ENCODE peak calls at places on chromosome 7, in four cellular contexts. S is HepG2, M is A549, Z is endothelial cell of umbilical vein. P is an unnamed sample.
A peak's percentile ranks its signal among the peaks of the same experiment; 100 is the strongest.

GRCh38 chr7:7868245-7868899 is 100.2 kb upstream of the GLCCI1 start:
- DNase-seq in M (no peak), Z (no peak), S (no peak), P (peak; percentile 76)

GRCh38 chr7:101378808-101379207 is 16.1 kb downstream of the COL26A1 start:
- DNase-seq in S (no peak), M (no peak), Z (no peak), P (no peak)

GRCh38 chr7:127039541-127039940 is 213.2 kb downstream of the GRM8 start:
- DNase-seq in Z (no peak), M (no peak), S (no peak), P (no peak)

GRCh38 chr7:66330961-66331360 is 125.8 kb downstream of the TPST1 start:
- DNase-seq in Z (no peak), S (no peak), M (no peak), P (peak; percentile 14)

GRCh38 chr7:1663857-1664651 is 6.0 kb upstream of the ELFN1 start:
- DNase-seq in S (no peak), Z (no peak), M (no peak), P (no peak)

GRCh38 chr7:117008849-117009531 is 55.7 kb downstream of the ST7 start:
- DNase-seq in Z (no peak), M (no peak), S (no peak), P (peak; percentile 84)

GRCh38 chr7:18499407-18500197 is 4.1 kb downstream of the HDAC9 start:
- DNase-seq in Z (no peak), S (no peak), M (no peak), P (no peak)

GRCh38 chr7:117219485-117219884 is 103.4 kb downstream of the WNT2 start:
- DNase-seq in Z (no peak), S (no peak), M (no peak), P (peak; percentile 27)

GRCh38 chr7:104979167-104979841 is 34.7 kb upstream of the KMT2E start:
- DNase-seq in Z (no peak), S (no peak), M (no peak), P (peak; percentile 46)

GRCh38 chr7:99139031-99139430 is 4.9 kb downstream of the SMURF1 start:
- DNase-seq in Z (no peak), M (no peak), S (no peak), P (no peak)

GRCh38 chr7:74174606-74175082 is 488 bp downstream of the EIF4H start:
- DNase-seq in M (peak; percentile 45), S (peak; percentile 30), Z (peak; percentile 69), P (peak; percentile 78)

GRCh38 chr7:139714163-139714901 is 63.5 kb downstream of the HIPK2 start:
- DNase-seq in Z (no peak), S (no peak), M (no peak), P (no peak)

GRCh38 chr7:91235211-91235832 is 28.9 kb upstream of the FZD1 start:
- DNase-seq in M (no peak), S (no peak), Z (no peak), P (no peak)

GRCh38 chr7:41425926-41426325 is 277.0 kb downstream of the INHBA start:
- DNase-seq in S (no peak), M (no peak), Z (peak; percentile 8), P (no peak)

GRCh38 chr7:48084727-48085432 is 4.2 kb upstream of the UPP1 start:
- DNase-seq in Z (peak; percentile 90), S (peak; percentile 73), M (peak; percentile 94), P (peak; percentile 99)

GRCh38 chr7:120114626-120115025 is 158.3 kb upstream of the KCND2 start:
- DNase-seq in M (no peak), S (no peak), Z (no peak), P (no peak)

GRCh38 chr7:138776156-138776833 is 21.5 kb upstream of the TMEM213 start:
- DNase-seq in S (no peak), M (no peak), Z (no peak), P (no peak)

GRCh38 chr7:157397751-157398691 is 61.2 kb downstream of the DNAJB6 start:
- DNase-seq in Z (peak; percentile 52), M (peak; percentile 70), S (peak; percentile 64), P (peak; percentile 86)

GRCh38 chr7:41916450-41916927 is 213.6 kb upstream of the INHBA start:
- DNase-seq in S (no peak), Z (peak; percentile 86), M (peak; percentile 76), P (no peak)

GRCh38 chr7:12754179-12754578 is 66.7 kb downstream of the ARL4A start:
- DNase-seq in S (no peak), M (no peak), Z (no peak), P (no peak)

GRCh38 chr7:155357573-155358041 is 59.9 kb downstream of the INSIG1 start:
- DNase-seq in M (no peak), S (no peak), Z (no peak), P (peak; percentile 98)

GRCh38 chr7:4013793-4014192 is 668.3 kb upstream of the FOXK1 start:
- DNase-seq in M (no peak), Z (no peak), S (no peak), P (no peak)

GRCh38 chr7:130445008-130445407 is 4.2 kb upstream of the CEP41 start:
- DNase-seq in S (peak; percentile 7), Z (no peak), M (peak; percentile 14), P (no peak)
- TF ChIP-seq MYC in S (no peak), Z (no peak), M (no peak), P (no peak)

GRCh38 chr7:55966851-55967250 is 2.5 kb downstream of the NIPSNAP2 start:
- DNase-seq in M (no peak), Z (no peak), S (no peak), P (no peak)
- TF ChIP-seq MYC in M (no peak), Z (no peak), S (no peak), P (no peak)

DNA sequence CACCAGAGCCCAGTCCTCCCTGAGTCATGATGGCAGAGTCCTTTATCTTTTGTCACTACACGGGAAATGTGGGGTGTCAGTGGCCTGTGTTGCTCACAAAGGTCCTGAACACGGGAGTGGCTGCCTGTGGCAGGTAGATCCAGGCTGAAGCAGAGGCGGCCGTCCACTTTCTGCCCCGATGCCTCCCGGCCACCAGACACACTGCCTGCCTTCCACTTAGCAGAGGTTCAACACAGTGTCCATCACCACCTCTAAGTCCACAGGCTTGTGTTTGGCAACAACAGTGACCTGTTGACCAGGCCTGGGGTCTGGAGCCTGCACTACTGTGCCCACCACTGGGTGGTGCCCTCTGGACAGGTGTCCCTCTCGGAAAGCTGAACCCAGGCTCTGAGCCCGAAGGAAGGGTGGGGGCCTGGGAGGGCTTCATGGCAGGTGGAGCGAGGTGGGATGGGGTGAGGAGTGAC is 49.9 kb upstream of the CAMK2B start:
- DNase-seq in M (peak; percentile 20), Z (no peak), S (peak; percentile 49), P (no peak)
- TF ChIP-seq MYC in M (no peak), Z (no peak), S (no peak), P (no peak)

GRCh38 chr7:27900006-27900405 is 160.0 kb downstream of the TAX1BP1 start:
- DNase-seq in S (no peak), Z (no peak), M (no peak), P (no peak)

GRCh38 chr7:27901028-27901760 is 161.2 kb downstream of the TAX1BP1 start:
- DNase-seq in S (no peak), M (no peak), Z (peak; percentile 61), P (peak; percentile 65)

GRCh38 chr7:27898735-27899134 is 158.8 kb downstream of the TAX1BP1 start:
- DNase-seq in S (no peak), Z (no peak), M (no peak), P (no peak)

GRCh38 chr7:27897441-27897847 is 157.5 kb downstream of the TAX1BP1 start:
- DNase-seq in S (no peak), Z (no peak), M (no peak), P (no peak)

GRCh38 chr7:27899601-27900000 is 159.6 kb downstream of the TAX1BP1 start:
- DNase-seq in M (no peak), S (no peak), Z (no peak), P (peak; percentile 19)
- TF ChIP-seq MYC in M (no peak), S (no peak), Z (no peak), P (no peak)